ENCODE peak calls at places on chromosomes 1 and 21, in seven cellular contexts. Q is pancreas, I is heart left ventricle, X is GM23338, P is WERI-Rb-1, D is GM12878, E is PC-3. B is an unnamed sample.
A peak's percentile ranks its signal among the peaks of the same experiment; 100 is the strongest.

GRCh38 chr1:156641761-156642264 is at the start of gene BCAN:
- DNase-seq in Q (no peak), I (peak; percentile 60), X (peak; percentile 89), P (peak; percentile 87), D (no peak), E (no peak), B (no peak)

GRCh38 chr1:229258031-229258850 is 12.7 kb upstream of the RAB4A start:
- DNase-seq in Q (peak; percentile 48), I (peak; percentile 43), X (peak; percentile 89), P (peak; percentile 30), D (no peak), E (peak; percentile 85), B (peak; percentile 54)

GRCh38 chr1:2602311-2602835 is 15.8 kb downstream of the PRXL2B start:
- DNase-seq in Q (no peak), I (no peak), X (no peak), P (no peak), D (no peak), E (no peak), B (no peak)

GRCh38 chr1:83781667-83782066 is 217.3 kb downstream of the TTLL7 start:
- DNase-seq in Q (no peak), I (no peak), X (no peak), P (no peak), D (no peak), E (no peak), B (no peak)

GRCh38 chr1:12052997-12053686 is 10.0 kb upstream of the TNFRSF8 start:
- DNase-seq in Q (no peak), I (peak; percentile 81), X (peak; percentile 34), P (no peak), D (no peak), E (no peak), B (no peak)

GRCh38 chr1:17998889-17999288 is 108.7 kb upstream of the IGSF21 start:
- DNase-seq in Q (no peak), I (no peak), X (peak; percentile 30), P (peak; percentile 33), D (no peak), E (peak; percentile 20), B (no peak)

GRCh38 chr1:32337855-32338636 is 2.0 kb upstream of the MARCKSL1 start:
- DNase-seq in Q (no peak), I (peak; percentile 58), X (no peak), P (no peak), D (peak; percentile 66), E (peak; percentile 39), B (no peak)

GRCh38 chr21:14616303-14617039 is 70.4 kb upstream of the SAMSN1 start:
- DNase-seq in Q (no peak), I (no peak), X (peak; percentile 68), P (no peak), D (no peak), E (peak; percentile 54), B (no peak)

GRCh38 chr1:47997289-47998200 is at the start of gene TRABD2B:
- DNase-seq in Q (peak; percentile 69), I (peak; percentile 86), X (peak; percentile 91), P (peak; percentile 68), D (no peak), E (peak; percentile 84), B (peak; percentile 11)

GRCh38 chr21:39445339-39446269 is at the start of gene LCA5L:
- DNase-seq in Q (peak; percentile 91), I (peak; percentile 94), X (peak; percentile 94), P (peak; percentile 96), D (peak; percentile 47), E (peak; percentile 95), B (peak; percentile 79)

GRCh38 chr1:71307451-71307850 is 226.6 kb upstream of the ZRANB2 start:
- DNase-seq in Q (no peak), I (peak; percentile 22), X (peak; percentile 14), P (no peak), D (no peak), E (peak; percentile 5), B (no peak)

GRCh38 chr1:65393928-65394327 is 26.5 kb upstream of the LEPR start:
- DNase-seq in Q (peak; percentile 20), I (no peak), X (no peak), P (peak; percentile 13), D (no peak), E (no peak), B (no peak)

GRCh38 chr1:40182956-40183710 is 21.9 kb downstream of the RLF start:
- DNase-seq in Q (no peak), I (no peak), X (peak; percentile 73), P (peak; percentile 15), D (no peak), E (peak; percentile 59), B (no peak)

GRCh38 chr1:150299716-150300115 is 6.1 kb downstream of the MRPS21 start:
- DNase-seq in Q (no peak), I (no peak), X (no peak), P (no peak), D (no peak), E (no peak), B (no peak)
- H3K36me3 ChIP-seq in Q (no peaks in the 10 kb centered on the region), I (peaks cover 84% of the 10 kb centered on the region), X (peaks cover 35% of the 10 kb centered on the region), P (peaks cover 88% of the 10 kb centered on the region), D (peaks cover 5% of the 10 kb centered on the region), E (peaks cover 36% of the 10 kb centered on the region), B (peaks cover 26% of the 10 kb centered on the region)

GRCh38 chr1:58887059-58887458 is 103.2 kb upstream of the JUN start:
- DNase-seq in Q (no peak), I (no peak), X (no peak), P (no peak), D (no peak), E (no peak), B (no peak)

GRCh38 chr1:58884706-58885661 is 101.1 kb upstream of the JUN start:
- DNase-seq in Q (peak; percentile 92), I (no peak), X (no peak), P (no peak), D (no peak), E (peak; percentile 53), B (no peak)

GRCh38 chr1:58885998-58886397 is 102.2 kb upstream of the JUN start:
- DNase-seq in Q (no peak), I (peak; percentile 58), X (no peak), P (no peak), D (no peak), E (no peak), B (no peak)

GRCh38 chr1:58888776-58889341 is 105.0 kb upstream of the JUN start:
- DNase-seq in Q (no peak), I (no peak), X (no peak), P (no peak), D (no peak), E (no peak), B (no peak)

GRCh38 chr1:58886611-58887010 is 102.8 kb upstream of the JUN start:
- DNase-seq in Q (no peak), I (peak; percentile 44), X (no peak), P (no peak), D (no peak), E (no peak), B (no peak)
- H3K4me3 ChIP-seq in Q (no peak overlapping the region), I (no peak overlapping the region), X (no peak overlapping the region), P (no peak overlapping the region), D (no peak overlapping the region), E (no peak overlapping the region), B (no peak overlapping the region)

GRCh38 chr1:161019767-161020572 is 982 bp downstream of the F11R start:
- DNase-seq in Q (no peak), I (no peak), X (peak; percentile 42), P (no peak), D (no peak), E (peak; percentile 64), B (no peak)
- H3K27ac ChIP-seq in Q (peak overlapping the region; percentile 85), I (peak overlapping the region; percentile 84), X (peak overlapping the region; percentile 94), P (peak overlapping the region; percentile 89), D (peak overlapping the region; percentile 33), E (peak overlapping the region; percentile 83), B (peak overlapping the region; percentile 62)

DNA sequence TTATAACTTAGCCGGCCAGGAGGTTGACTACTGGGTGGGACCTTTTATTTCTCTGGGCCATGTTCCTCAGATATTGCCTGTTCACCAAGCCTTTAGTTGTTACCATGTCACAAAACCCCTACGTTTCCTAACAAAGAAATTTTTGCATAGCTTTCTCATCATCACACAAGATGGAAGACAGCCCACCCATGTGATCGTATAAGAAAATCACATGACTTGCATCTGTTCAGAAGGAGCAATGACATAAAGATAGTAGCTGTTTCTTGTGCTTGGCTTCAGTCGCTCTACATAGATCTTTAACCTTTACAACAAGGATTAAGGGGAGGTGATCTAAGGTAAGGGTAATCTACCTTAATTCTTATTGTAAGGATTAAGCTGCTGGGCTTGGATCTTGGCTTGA is 88.9 kb upstream of the NGF start:
- DNase-seq in Q (no peak), I (no peak), X (no peak), P (peak; percentile 23), D (no peak), E (no peak), B (no peak)
- H3K36me3 ChIP-seq in Q (no peaks in the 10 kb centered on the region), I (no peaks in the 10 kb centered on the region), X (no peaks in the 10 kb centered on the region), P (no peaks in the 10 kb centered on the region), D (no peaks in the 10 kb centered on the region), E (no peaks in the 10 kb centered on the region), B (no peaks in the 10 kb centered on the region)

GRCh38 chr1:7299329-7299799 is 471.7 kb upstream of the VAMP3 start:
- DNase-seq in Q (no peak), I (peak; percentile 68), X (peak; percentile 37), P (no peak), D (no peak), E (peak; percentile 82), B (no peak)
- H3K4me3 ChIP-seq in Q (no peak overlapping the region), I (no peak overlapping the region), X (no peak overlapping the region), P (no peak overlapping the region), D (no peak overlapping the region), E (peak overlapping the region; percentile 34), B (no peak overlapping the region)

GRCh38 chr1:8746554-8746953 is 70.9 kb downstream of the RERE start:
- DNase-seq in Q (no peak), I (no peak), X (no peak), P (no peak), D (no peak), E (peak; percentile 48), B (no peak)
- H3K27ac ChIP-seq in Q (no peak overlapping the region), I (no peak overlapping the region), X (no peak overlapping the region), P (no peak overlapping the region), D (peak overlapping the region; percentile 11), E (no peak overlapping the region), B (no peak overlapping the region)

DNA sequence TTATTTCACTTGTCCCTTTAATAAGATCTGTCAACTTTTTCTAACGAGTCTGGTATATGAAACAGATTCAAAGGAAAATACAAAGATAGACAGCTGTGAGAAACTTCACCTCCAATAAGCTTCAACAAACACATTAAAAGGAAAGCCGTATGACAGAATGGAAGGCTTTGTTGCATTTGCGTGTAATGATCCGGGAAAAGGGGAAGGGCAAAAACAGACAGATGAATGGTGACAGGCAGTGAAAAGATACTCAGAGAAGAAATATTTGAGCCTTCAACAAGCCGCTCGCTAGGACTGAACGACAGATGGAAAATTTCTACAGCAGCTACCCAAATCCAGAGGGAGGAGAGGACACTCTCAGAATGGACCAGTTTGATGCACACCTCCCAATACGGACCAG is 14.9 kb downstream of the COPA start:
- DNase-seq in Q (no peak), I (no peak), X (no peak), P (no peak), D (no peak), E (no peak), B (no peak)
- H3K36me3 ChIP-seq in Q (peaks cover 36% of the 10 kb centered on the region), I (peaks cover 100% of the 10 kb centered on the region), X (peaks cover 51% of the 10 kb centered on the region), P (peaks cover 96% of the 10 kb centered on the region), D (peaks cover 49% of the 10 kb centered on the region), E (peaks cover 73% of the 10 kb centered on the region), B (peaks cover 74% of the 10 kb centered on the region)

DNA sequence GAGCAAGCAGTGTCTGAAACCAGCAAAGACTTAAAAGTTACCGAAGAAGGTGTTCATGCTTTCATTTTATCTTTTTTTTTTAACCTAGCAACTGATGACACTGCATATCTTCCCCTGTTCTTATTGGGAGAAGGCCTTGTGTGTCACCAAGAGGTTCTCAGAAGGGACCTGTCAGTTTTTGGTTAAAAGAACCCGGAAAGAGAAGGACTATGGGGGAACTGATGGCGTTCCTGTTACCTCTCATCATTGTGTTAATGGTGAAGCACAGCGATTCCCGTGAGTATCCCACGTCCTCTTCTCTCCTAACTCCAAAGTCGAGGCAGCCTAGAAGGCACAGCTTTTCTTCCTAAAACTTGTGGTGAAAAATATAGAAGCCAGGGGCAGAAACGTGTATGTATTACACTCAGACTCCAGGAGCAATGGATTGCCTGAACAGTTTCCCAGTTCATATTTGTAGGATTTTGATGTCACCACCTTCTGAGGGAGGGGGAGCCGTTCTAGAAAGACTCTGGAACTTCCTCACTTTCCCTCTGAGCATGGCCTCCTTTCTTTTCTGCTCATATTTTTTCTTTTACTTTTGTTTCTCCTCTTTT is at the start of gene MR1:
- DNase-seq in Q (no peak), I (no peak), X (peak; percentile 61), P (no peak), D (peak; percentile 92), E (peak; percentile 81), B (peak; percentile 32)
- H3K4me3 ChIP-seq in Q (peak within 1 kb of the TSS; percentile 5), I (peak within 1 kb of the TSS; percentile 47), X (no peak within 1 kb of the TSS), P (peak within 1 kb of the TSS; percentile 17), D (peak within 1 kb of the TSS; percentile 93), E (peak within 1 kb of the TSS; percentile 63), B (peak within 1 kb of the TSS; percentile 60)

B was measured in effector memory CD4-positive, alpha-beta T cell.